ENCODE peak calls at places on chromosomes 1 and 21, in four cellular contexts. W, K, U and R are unnamed samples.

GRCh38 chr1:9108056-9108665 is 20.7 kb downstream of the GPR157 start:
- DNase-seq in W (no peak), K (no peak), U (no peak), R (peak; percentile 35)

GRCh38 chr1:213070399-213070798 is 19.4 kb downstream of the RPS6KC1 start:
- DNase-seq in W (no peak), K (no peak), U (no peak), R (no peak)

GRCh38 chr21:45544449-45545235 is 2.4 kb upstream of the SLC19A1 start:
- DNase-seq in W (no peak), K (no peak), U (no peak), R (no peak)

GRCh38 chr1:212531267-212531666 is 77.3 kb upstream of the ATF3 start:
- DNase-seq in W (no peak), K (no peak), U (no peak), R (no peak)

GRCh38 chr1:16905112-16905855 is 9.5 kb downstream of the RNU1-2 start:
- DNase-seq in W (peak; percentile 63), K (peak; percentile 34), U (peak; percentile 65), R (no peak)

GRCh38 chr1:67097305-67097704 is 37.5 kb downstream of the C1orf141 start:
- DNase-seq in W (no peak), K (no peak), U (no peak), R (no peak)

GRCh38 chr1:206787956-206788355 is 15.7 kb upstream of the IL10 start:
- DNase-seq in W (no peak), K (no peak), U (no peak), R (no peak)

GRCh38 chr1:171935664-171936063 is 94.4 kb downstream of the DNM3 start:
- DNase-seq in W (no peak), K (no peak), U (no peak), R (no peak)

GRCh38 chr1:191305370-191305769 is 827.7 kb upstream of the BRINP3 start:
- DNase-seq in W (no peak), K (no peak), U (no peak), R (no peak)

GRCh38 chr1:217311766-217312165 is 319.1 kb downstream of the GPATCH2 start:
- DNase-seq in W (no peak), K (no peak), U (no peak), R (peak; percentile 41)

GRCh38 chr1:6330410-6330827 is 63.1 kb downstream of the ACOT7 start:
- DNase-seq in W (no peak), K (no peak), U (peak; percentile 62), R (peak; percentile 28)

GRCh38 chr1:234881893-234882771 is 246.5 kb downstream of the TOMM20 start:
- DNase-seq in W (no peak), K (no peak), U (no peak), R (no peak)

GRCh38 chr1:7230121-7230895 is 445.1 kb downstream of the CAMTA1 start:
- DNase-seq in W (no peak), K (no peak), U (no peak), R (no peak)

GRCh38 chr1:101733340-101733739 is 263.4 kb downstream of the OLFM3 start:
- DNase-seq in W (no peak), K (no peak), U (no peak), R (no peak)

GRCh38 chr1:160018900-160019299 is 12.9 kb downstream of the PIGM start:
- DNase-seq in W (no peak), K (no peak), U (no peak), R (no peak)

GRCh38 chr1:16960560-16961296 is 19.7 kb downstream of the MFAP2 start:
- DNase-seq in W (peak; percentile 65), K (peak; percentile 9), U (no peak), R (peak; percentile 53)

GRCh38 chr1:180033387-180033786 is 78.8 kb downstream of the CEP350 start:
- DNase-seq in W (no peak), K (no peak), U (no peak), R (no peak)

GRCh38 chr21:35578831-35579470 is 481.4 kb downstream of the SETD4 start:
- DNase-seq in W (no peak), K (no peak), U (no peak), R (no peak)

GRCh38 chr1:53485478-53486394 is 26.5 kb downstream of the DMRTB1 start:
- DNase-seq in W (peak; percentile 67), K (peak; percentile 31), U (no peak), R (peak; percentile 77)

GRCh38 chr1:206932271-206932670 is 10.5 kb upstream of the FCMR start:
- DNase-seq in W (no peak), K (no peak), U (no peak), R (no peak)

GRCh38 chr1:182348916-182349747 is 42.5 kb downstream of the GLUL start:
- DNase-seq in W (no peak), K (no peak), U (no peak), R (no peak)

GRCh38 chr1:85157436-85157835 is 43.4 kb downstream of the SYDE2 start:
- DNase-seq in W (no peak), K (no peak), U (no peak), R (no peak)

GRCh38 chr1:161928056-161928455 is 95.6 kb downstream of the OLFML2B start:
- DNase-seq in W (no peak), K (no peak), U (no peak), R (no peak)

GRCh38 chr1:239993333-239993732 is 98.3 kb upstream of the FMN2 start:
- DNase-seq in W (no peak), K (no peak), U (no peak), R (no peak)

GRCh38 chr1:154975409-154976205 is 1.1 kb downstream of the CKS1B start:
- DNase-seq in W (peak; percentile 31), K (no peak), U (no peak), R (peak; percentile 36)

GRCh38 chr1:57411262-57411661 is 12.6 kb downstream of the DAB1 start:
- DNase-seq in W (no peak), K (no peak), U (no peak), R (no peak)

GRCh38 chr1:182709225-182709764 is 24.9 kb upstream of the RGS8 start:
- DNase-seq in W (no peak), K (no peak), U (no peak), R (no peak)

GRCh38 chr1:173410133-173410793 is 66.9 kb upstream of the PRDX6 start:
- DNase-seq in W (no peak), K (no peak), U (no peak), R (no peak)

GRCh38 chr1:99768525-99769382 is 2.3 kb upstream of the FRRS1 start:
- DNase-seq in W (no peak), K (no peak), U (no peak), R (no peak)

GRCh38 chr1:228837817-228838716 is 102.8 kb downstream of the RHOU start:
- DNase-seq in W (no peak), K (no peak), U (peak; percentile 39), R (no peak)

GRCh38 chr1:170198584-170198983 is 52.8 kb downstream of the NTMT2 start:
- DNase-seq in W (no peak), K (no peak), U (no peak), R (no peak)

GRCh38 chr1:30955448-30956015 is 47.0 kb upstream of the SDC3 start:
- DNase-seq in W (no peak), K (no peak), U (peak; percentile 27), R (no peak)

GRCh38 chr1:154706851-154707250 is 98.9 kb upstream of the ADAR start:
- DNase-seq in W (no peak), K (no peak), U (no peak), R (no peak)

GRCh38 chr1:90710579-90711536 is 6.2 kb downstream of the BARHL2 start:
- DNase-seq in W (no peak), K (no peak), U (no peak), R (no peak)

GRCh38 chr1:193519922-193520321 is 333.5 kb upstream of the B3GALT2 start:
- DNase-seq in W (no peak), K (no peak), U (no peak), R (no peak)